ENCODE peak calls at places on chromosomes 2 and 18, in four cellular contexts. One of them, this sample, is unnamed.

GRCh38 chr2:36382472-36382871 is 26.9 kb downstream of the CRIM1 start:
- DNase-seq in GM12878: no peak
- DNase-seq in K562: no peak
- DNase-seq in HepG2: no peak
- DNase-seq in this sample: no peak

GRCh38 chr18:7980136-7980535 is 413.0 kb downstream of the PTPRM start:
- DNase-seq in HepG2: peak; percentile 5
- DNase-seq in GM12878: no peak
- DNase-seq in K562: no peak
- DNase-seq in this sample: no peak

GRCh38 chr2:23069935-23070334 is 315.0 kb upstream of the KLHL29 start:
- DNase-seq in K562: no peak
- DNase-seq in HepG2: no peak
- DNase-seq in GM12878: no peak
- DNase-seq in this sample: no peak

GRCh38 chr2:1518891-1519530 is 105.7 kb downstream of the TPO start:
- DNase-seq in K562: no peak
- DNase-seq in HepG2: no peak
- DNase-seq in GM12878: no peak
- DNase-seq in this sample: no peak

GRCh38 chr18:57959278-57959677 is 84.7 kb upstream of the NEDD4L start:
- DNase-seq in K562: no peak
- DNase-seq in GM12878: no peak
- DNase-seq in HepG2: peak; percentile 66
- DNase-seq in this sample: peak; percentile 59

GRCh38 chr18:23340661-23341060 is 112.4 kb upstream of the RIOK3 start:
- DNase-seq in GM12878: no peak
- DNase-seq in K562: no peak
- DNase-seq in HepG2: no peak
- DNase-seq in this sample: no peak

GRCh38 chr18:23716516-23716915 is 27.3 kb downstream of the LAMA3 start:
- DNase-seq in HepG2: no peak
- DNase-seq in GM12878: no peak
- DNase-seq in K562: no peak
- DNase-seq in this sample: no peak

GRCh38 chr2:223759569-223760430 is 77.6 kb downstream of the AP1S3 start:
- DNase-seq in HepG2: peak; percentile 81
- DNase-seq in K562: no peak
- DNase-seq in GM12878: no peak
- DNase-seq in this sample: peak; percentile 42

GRCh38 chr2:204019572-204020501 is 83.3 kb downstream of the ICOS start:
- DNase-seq in HepG2: no peak
- DNase-seq in K562: no peak
- DNase-seq in GM12878: peak; percentile 58
- DNase-seq in this sample: no peak

GRCh38 chr2:128438586-128438985 is 119.9 kb upstream of the HS6ST1 start:
- DNase-seq in K562: no peak
- DNase-seq in GM12878: no peak
- DNase-seq in HepG2: no peak
- DNase-seq in this sample: no peak

GRCh38 chr18:10265560-10266235 is 188.7 kb upstream of the APCDD1 start:
- DNase-seq in GM12878: no peak
- DNase-seq in HepG2: no peak
- DNase-seq in K562: no peak
- DNase-seq in this sample: no peak

GRCh38 chr2:22497789-22498188 is 887.2 kb upstream of the KLHL29 start:
- DNase-seq in K562: no peak
- DNase-seq in HepG2: no peak
- DNase-seq in GM12878: no peak
- DNase-seq in this sample: no peak

GRCh38 chr2:148817210-148817708 is 57.8 kb upstream of the KIF5C start:
- DNase-seq in GM12878: no peak
- DNase-seq in HepG2: no peak
- DNase-seq in K562: no peak
- DNase-seq in this sample: no peak

GRCh38 chr2:33616873-33617272 is 17.8 kb upstream of the FAM98A start:
- DNase-seq in HepG2: no peak
- DNase-seq in K562: no peak
- DNase-seq in GM12878: peak; percentile 35
- DNase-seq in this sample: no peak

GRCh38 chr18:78612801-78613200 is 366.8 kb upstream of the SALL3 start:
- DNase-seq in K562: no peak
- DNase-seq in HepG2: no peak
- DNase-seq in GM12878: no peak
- DNase-seq in this sample: no peak

GRCh38 chr2:158011055-158011771 is 90.5 kb upstream of the UPP2 start:
- DNase-seq in K562: peak; percentile 31
- DNase-seq in GM12878: no peak
- DNase-seq in HepG2: no peak
- DNase-seq in this sample: peak; percentile 80

GRCh38 chr18:22469061-22469689 is 51.5 kb upstream of the CTAGE1 start:
- DNase-seq in HepG2: no peak
- DNase-seq in K562: no peak
- DNase-seq in GM12878: no peak
- DNase-seq in this sample: peak; percentile 69

GRCh38 chr18:41744664-41745063 is 210.4 kb upstream of the PIK3C3 start:
- DNase-seq in HepG2: no peak
- DNase-seq in GM12878: no peak
- DNase-seq in K562: no peak
- DNase-seq in this sample: peak; percentile 40

GRCh38 chr2:239944706-239945551 is 80.2 kb downstream of the NDUFA10 start:
- DNase-seq in K562: no peak
- DNase-seq in HepG2: no peak
- DNase-seq in GM12878: no peak
- DNase-seq in this sample: no peak

GRCh38 chr18:38368246-38368645 is 802.6 kb upstream of the CELF4 start:
- DNase-seq in K562: no peak
- DNase-seq in GM12878: no peak
- DNase-seq in HepG2: no peak
- DNase-seq in this sample: no peak

GRCh38 chr2:238267341-238267710 is 21.1 kb downstream of the PER2 start:
- DNase-seq in HepG2: no peak
- DNase-seq in K562: no peak
- DNase-seq in GM12878: no peak
- DNase-seq in this sample: no peak

GRCh38 chr2:186848873-186849578 is at the start of gene ZSWIM2:
- DNase-seq in K562: no peak
- DNase-seq in GM12878: no peak
- DNase-seq in HepG2: peak; percentile 19
- DNase-seq in this sample: peak; percentile 54

GRCh38 chr2:161416633-161417427 is 733 bp downstream of the TBR1 start:
- DNase-seq in HepG2: no peak
- DNase-seq in K562: no peak
- DNase-seq in GM12878: no peak
- DNase-seq in this sample: no peak

GRCh38 chr2:174597347-174598047 is at the start of gene WIPF1:
- DNase-seq in HepG2: no peak
- DNase-seq in GM12878: peak; percentile 93
- DNase-seq in K562: no peak
- DNase-seq in this sample: peak; percentile 66

GRCh38 chr2:2834105-2834504 is 503.0 kb upstream of the MYT1L start:
- DNase-seq in GM12878: no peak
- DNase-seq in HepG2: no peak
- DNase-seq in K562: no peak
- DNase-seq in this sample: no peak

GRCh38 chr2:3485166-3485565 is 34.2 kb downstream of the ADI1 start:
- DNase-seq in K562: no peak
- DNase-seq in GM12878: no peak
- DNase-seq in HepG2: no peak
- DNase-seq in this sample: no peak

GRCh38 chr2:28134262-28134812 is 243.8 kb downstream of the BABAM2 start:
- DNase-seq in K562: no peak
- DNase-seq in GM12878: no peak
- DNase-seq in HepG2: no peak
- DNase-seq in this sample: no peak

GRCh38 chr2:108923019-108923700 is 65.9 kb downstream of the EDAR start:
- DNase-seq in K562: no peak
- DNase-seq in GM12878: no peak
- DNase-seq in HepG2: no peak
- DNase-seq in this sample: no peak

GRCh38 chr2:222993920-222994650 is 57.9 kb upstream of the KCNE4 start:
- DNase-seq in K562: no peak
- DNase-seq in GM12878: no peak
- DNase-seq in HepG2: no peak
- DNase-seq in this sample: peak; percentile 86

GRCh38 chr18:43236921-43237320 is 40.4 kb downstream of the SYT4 start:
- DNase-seq in K562: no peak
- DNase-seq in GM12878: no peak
- DNase-seq in HepG2: no peak
- DNase-seq in this sample: no peak

GRCh38 chr2:74267068-74267467 is 68.7 kb downstream of the MTHFD2 start:
- DNase-seq in GM12878: no peak
- DNase-seq in HepG2: peak; percentile 57
- DNase-seq in K562: peak; percentile 61
- DNase-seq in this sample: no peak

DNA sequence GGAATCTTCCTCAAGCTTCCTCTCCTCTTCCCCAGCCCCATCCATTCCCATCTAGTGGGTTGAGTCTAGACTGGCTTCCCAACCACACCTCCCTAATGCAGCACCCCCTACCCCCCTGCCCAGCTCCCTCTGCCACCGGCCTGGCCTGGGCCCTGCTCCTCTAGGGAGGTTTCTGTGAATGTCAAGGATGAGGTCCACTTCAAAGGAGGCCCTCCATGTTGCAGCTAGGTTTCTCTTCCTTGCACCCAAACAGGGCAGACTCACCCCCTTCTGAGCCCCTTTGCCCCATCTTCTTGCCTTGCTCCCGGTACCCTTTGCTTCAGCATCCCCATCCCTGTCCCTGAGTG is 18.3 kb downstream of the EMX1 start:
- DNase-seq in GM12878: no peak
- DNase-seq in K562: no peak
- DNase-seq in HepG2: no peak
- DNase-seq in this sample: no peak
- TF ChIP-seq MYC in GM12878: no peak
- TF ChIP-seq MYC in K562: no peak
- TF ChIP-seq MYC in HepG2: no peak
- TF ChIP-seq MYC in this sample: no peak

DNA sequence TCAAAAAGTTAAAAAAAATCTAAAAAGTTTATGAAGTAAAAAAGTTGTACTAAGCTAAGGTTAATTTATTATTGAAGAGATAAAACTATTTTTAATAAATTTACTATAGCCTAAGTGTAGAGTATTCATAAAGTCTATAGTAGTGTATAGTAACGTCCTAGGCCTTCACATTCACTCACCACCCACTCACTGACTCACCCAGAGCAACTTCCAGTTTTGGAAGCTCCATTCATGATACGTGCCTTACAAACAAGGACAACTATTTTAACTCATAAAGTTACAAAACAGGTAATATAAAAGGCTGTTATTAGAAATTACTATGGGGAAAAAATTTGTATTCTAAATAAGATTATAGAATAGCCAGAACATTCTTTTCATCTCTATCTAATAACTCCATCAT is 158.9 kb upstream of the FN1 start:
- DNase-seq in K562: no peak
- DNase-seq in GM12878: no peak
- DNase-seq in HepG2: no peak
- DNase-seq in this sample: no peak
- H3K4me1 ChIP-seq in K562: no peaks in the 10 kb centered on the region
- H3K4me1 ChIP-seq in GM12878: no peaks in the 10 kb centered on the region
- H3K4me1 ChIP-seq in HepG2: peaks cover 7% of the 10 kb centered on the region
- H3K4me1 ChIP-seq in this sample: no peaks in the 10 kb centered on the region

GRCh38 chr18:70382992-70383717 is 94.3 kb downstream of the SOCS6 start:
- DNase-seq in GM12878: no peak
- DNase-seq in K562: no peak
- DNase-seq in HepG2: no peak
- DNase-seq in this sample: no peak

GRCh38 chr18:70382032-70382431 is 93.2 kb downstream of the SOCS6 start:
- DNase-seq in GM12878: no peak
- DNase-seq in K562: no peak
- DNase-seq in HepG2: no peak
- DNase-seq in this sample: no peak

GRCh38 chr18:70384181-70384790 is 95.4 kb downstream of the SOCS6 start:
- DNase-seq in HepG2: peak; percentile 72
- DNase-seq in GM12878: no peak
- DNase-seq in K562: no peak
- DNase-seq in this sample: no peak

GRCh38 chr18:70377857-70378701 is 89.2 kb downstream of the SOCS6 start:
- DNase-seq in K562: peak; percentile 60
- DNase-seq in HepG2: peak; percentile 83
- DNase-seq in GM12878: no peak
- DNase-seq in this sample: no peak

GRCh38 chr18:70380915-70381896 is 92.4 kb downstream of the SOCS6 start:
- DNase-seq in GM12878: no peak
- DNase-seq in K562: peak; percentile 61
- DNase-seq in HepG2: peak; percentile 98
- DNase-seq in this sample: no peak
- TF ChIP-seq POLR2AphosphoS5 in GM12878: no peak
- TF ChIP-seq POLR2AphosphoS5 in K562: no peak
- TF ChIP-seq POLR2AphosphoS5 in HepG2: peak; percentile 53
- TF ChIP-seq POLR2AphosphoS5 in this sample: no peak

GRCh38 chr18:62425465-62426190 is 97.2 kb upstream of the ZCCHC2 start:
- DNase-seq in GM12878: no peak
- DNase-seq in HepG2: peak; percentile 88
- DNase-seq in K562: peak; percentile 54
- DNase-seq in this sample: peak; percentile 98

GRCh38 chr18:62420513-62421209 is 95.6 kb downstream of the TNFRSF11A start:
- DNase-seq in HepG2: peak; percentile 85
- DNase-seq in K562: peak; percentile 76
- DNase-seq in GM12878: peak; percentile 62
- DNase-seq in this sample: peak; percentile 92

GRCh38 chr18:62418258-62418657 is 93.1 kb downstream of the TNFRSF11A start:
- DNase-seq in HepG2: no peak
- DNase-seq in K562: no peak
- DNase-seq in GM12878: no peak
- DNase-seq in this sample: no peak

DNA sequence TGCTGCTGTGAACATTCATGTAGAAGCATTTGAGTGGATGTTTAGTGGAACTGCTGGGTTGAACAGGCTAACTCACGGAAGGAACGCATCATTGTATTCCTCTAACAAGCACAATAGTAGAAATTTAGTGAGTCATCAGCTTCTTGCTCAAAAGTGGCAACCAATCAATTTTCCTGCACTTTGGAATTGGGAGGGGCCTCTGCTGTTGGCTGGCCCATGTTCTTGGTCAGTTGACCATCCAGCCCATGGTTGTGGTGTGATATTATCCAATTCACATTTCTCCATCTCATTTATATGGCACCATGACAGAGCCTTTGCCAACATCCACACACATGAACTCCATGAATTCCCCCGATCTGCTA is 95.0 kb downstream of the TNFRSF11A start:
- DNase-seq in HepG2: peak; percentile 85
- DNase-seq in K562: peak; percentile 10
- DNase-seq in GM12878: no peak
- DNase-seq in this sample: peak; percentile 66
- TF ChIP-seq MYC in HepG2: no peak
- TF ChIP-seq MYC in K562: no peak
- TF ChIP-seq MYC in GM12878: no peak
- TF ChIP-seq MYC in this sample: no peak